ENCODE peak calls at places on chromosomes 7 and 10, in six cellular contexts. T is heart right ventricle; I is body of pancreas; L is NCI-H1105; E is A673; M is stimulated activated CD4-positive, alpha-beta T cell treated with anti-CD3 and anti-CD28 coated beads, Interleukin-12 subunit alpha, Interleukin-12 subunit beta, amount 100 ng/mL, for 24 hours. C is an unnamed sample.

GRCh38 chr7:113204415-113204814 is 86.1 kb upstream of the SMIM30 start:
- DNase-seq in T (no peak), I (no peak), L (no peak), E (no peak), M (no peak), C (no peak)

GRCh38 chr10:43044444-43045245 is 32.2 kb upstream of the RET start:
- DNase-seq in T (no peak), I (no peak), L (no peak), E (peak; percentile 94), M (no peak), C (no peak)

GRCh38 chr7:63071920-63072319 is 926.7 kb upstream of the ZNF722 start:
- DNase-seq in T (no peak), I (no peak), L (no peak), E (no peak), M (no peak), C (no peak)

GRCh38 chr7:152608208-152608607 is 67.7 kb downstream of the XRCC2 start:
- DNase-seq in T (no peak), I (no peak), L (no peak), E (no peak), M (no peak), C (no peak)

GRCh38 chr10:77983384-77984341 is 45.7 kb downstream of the POLR3A start:
- DNase-seq in T (no peak), I (no peak), L (no peak), E (peak; percentile 91), M (no peak), C (peak; percentile 39)

GRCh38 chr7:152436279-152437147 is 710 bp upstream of the KMT2C start:
- DNase-seq in T (peak; percentile 96), I (peak; percentile 94), L (peak; percentile 87), E (peak; percentile 95), M (peak; percentile 83), C (peak; percentile 76)

GRCh38 chr7:101921061-101921460 is 103.6 kb downstream of the CUX1 start:
- DNase-seq in T (no peak), I (no peak), L (no peak), E (no peak), M (no peak), C (no peak)

GRCh38 chr10:63173468-63174227 is 40.5 kb downstream of the NRBF2 start:
- DNase-seq in T (no peak), I (no peak), L (no peak), E (no peak), M (no peak), C (no peak)

GRCh38 chr7:138868711-138869110 is 70.7 kb upstream of the ATP6V0A4 start:
- DNase-seq in T (no peak), I (no peak), L (no peak), E (no peak), M (no peak), C (no peak)

GRCh38 chr10:4399571-4399970 is 426.4 kb upstream of the AKR1E2 start:
- DNase-seq in T (no peak), I (no peak), L (no peak), E (no peak), M (no peak), C (no peak)

GRCh38 chr10:129899564-129899862 is 64.6 kb downstream of the EBF3 start:
- DNase-seq in T (no peak), I (no peak), L (no peak), E (no peak), M (no peak), C (no peak)

GRCh38 chr10:1609596-1609995 is 127.7 kb downstream of the ADARB2 start:
- DNase-seq in T (no peak), I (no peak), L (no peak), E (no peak), M (no peak), C (no peak)

C was measured in amniotic stem cell.